ENCODE peak calls at places on chromosomes 5 and 9, in nine cellular contexts. G is amniotic stem cell, F is left ventricle myocardium superior, L is NCI-H446 treated with DMSO at 0.1 percent for 48 hours, U is GM12865, T is lower lobe of right lung, C is naive B cell, Q is IMR-90, D is GM03348. V is an unnamed sample.
A peak's percentile ranks its signal among the peaks of the same experiment; 100 is the strongest.

GRCh38 chr5:140561753-140562523 is 2.5 kb downstream of the APBB3 start:
- DNase-seq in G (no peak), F (no peak), L (peak; percentile 8), U (no peak), T (no peak), C (no peak), Q (no peak), D (no peak), V (no peak)

GRCh38 chr9:89122944-89123343 is 55.7 kb downstream of the SHC3 start:
- DNase-seq in G (no peak), F (no peak), L (no peak), U (no peak), T (no peak), C (no peak), Q (peak; percentile 68), D (peak; percentile 19), V (peak; percentile 76)

GRCh38 chr5:132363431-132364112 is 5.9 kb upstream of the SLC22A5 start:
- DNase-seq in G (peak; percentile 76), F (no peak), L (peak; percentile 80), U (no peak), T (no peak), C (no peak), Q (peak; percentile 93), D (peak; percentile 61), V (no peak)

GRCh38 chr5:169374761-169375160 is 73.8 kb upstream of the SLIT3 start:
- DNase-seq in G (no peak), F (no peak), L (no peak), U (no peak), T (no peak), C (no peak), Q (no peak), D (no peak), V (no peak)

GRCh38 chr5:26237489-26237888 is 800.9 kb downstream of the CDH9 start:
- DNase-seq in G (no peak), F (no peak), L (no peak), U (no peak), T (no peak), C (no peak), Q (no peak), D (no peak), V (no peak)

GRCh38 chr5:24642022-24642421 is 2.8 kb downstream of the CDH10 start:
- DNase-seq in G (peak; percentile 2), F (no peak), L (peak; percentile 53), U (peak; percentile 0), T (no peak), C (no peak), Q (peak; percentile 0), D (peak; percentile 17), V (peak; percentile 31)

GRCh38 chr5:116573279-116573616 is 1.4 kb downstream of the SEMA6A start:
- DNase-seq in G (no peak), F (peak; percentile 58), L (no peak), U (peak; percentile 22), T (peak; percentile 47), C (no peak), Q (no peak), D (peak; percentile 24), V (no peak)

GRCh38 chr5:23169660-23170416 is 316.7 kb upstream of the CDH12 start:
- DNase-seq in G (no peak), F (no peak), L (no peak), U (no peak), T (no peak), C (no peak), Q (no peak), D (no peak), V (no peak)

GRCh38 chr9:105413486-105414068 is 34.3 kb upstream of the FSD1L start:
- DNase-seq in G (no peak), F (no peak), L (no peak), U (no peak), T (no peak), C (no peak), Q (peak; percentile 53), D (peak; percentile 51), V (no peak)

GRCh38 chr9:92790542-92791527 is 26.2 kb upstream of the BICD2 start:
- DNase-seq in G (peak; percentile 63), F (peak; percentile 81), L (no peak), U (peak; percentile 82), T (peak; percentile 78), C (peak; percentile 76), Q (peak; percentile 75), D (peak; percentile 85), V (peak; percentile 64)

GRCh38 chr5:66323142-66323890 is 179.2 kb downstream of the SREK1 start:
- DNase-seq in G (no peak), F (no peak), L (no peak), U (no peak), T (no peak), C (no peak), Q (no peak), D (no peak), V (no peak)

GRCh38 chr9:88991066-88992030 is at the start of gene S1PR3:
- DNase-seq in G (no peak), F (peak; percentile 85), L (no peak), U (no peak), T (peak; percentile 63), C (no peak), Q (no peak), D (peak; percentile 89), V (peak; percentile 24)

GRCh38 chr5:53219610-53220009 is 110.1 kb upstream of the MOCS2 start:
- DNase-seq in G (no peak), F (no peak), L (no peak), U (peak; percentile 18), T (no peak), C (no peak), Q (no peak), D (no peak), V (no peak)

GRCh38 chr9:88183798-88184495 is 45.7 kb upstream of the SPATA31C2 start:
- DNase-seq in G (no peak), F (no peak), L (no peak), U (no peak), T (no peak), C (no peak), Q (no peak), D (no peak), V (no peak)

GRCh38 chr5:68554566-68555279 is 339.2 kb downstream of the PIK3R1 start:
- DNase-seq in G (peak; percentile 95), F (peak; percentile 48), L (peak; percentile 27), U (no peak), T (no peak), C (no peak), Q (peak; percentile 59), D (peak; percentile 79), V (no peak)

GRCh38 chr5:15241216-15241821 is 258.7 kb upstream of the FBXL7 start:
- DNase-seq in G (no peak), F (no peak), L (no peak), U (no peak), T (no peak), C (no peak), Q (peak; percentile 15), D (no peak), V (no peak)

GRCh38 chr5:124746252-124746915 is at the start of gene ZNF608:
- DNase-seq in G (no peak), F (no peak), L (peak; percentile 74), U (peak; percentile 36), T (no peak), C (no peak), Q (peak; percentile 78), D (no peak), V (no peak)

GRCh38 chr5:163373401-163374066 is 63.9 kb upstream of the CCNG1 start:
- DNase-seq in G (no peak), F (no peak), L (no peak), U (no peak), T (no peak), C (no peak), Q (no peak), D (no peak), V (no peak)

GRCh38 chr9:123883634-123884033 is 46.3 kb downstream of the DENND1A start:
- DNase-seq in G (no peak), F (no peak), L (no peak), U (no peak), T (no peak), C (no peak), Q (peak; percentile 37), D (peak; percentile 21), V (no peak)

V was measured in MV-4-11.